ENCODE peak calls at places on chromosomes 5 and 9, in nine cellular contexts. A, W, H, I, K, C, S, D and E are unnamed samples.

GRCh38 chr5:5341531-5342292 is 80.8 kb upstream of the ICE1 start:
- DNase-seq in A (peak; percentile 30), W (no peak), H (no peak), I (no peak), K (no peak), C (no peak), S (no peak), D (peak; percentile 45), E (no peak)

GRCh38 chr9:19517202-19517942 is 108.6 kb downstream of the ACER2 start:
- DNase-seq in A (no peak), W (no peak), H (no peak), I (no peak), K (no peak), C (no peak), S (no peak), D (peak; percentile 18), E (no peak)

GRCh38 chr9:14343948-14344547 is 30.1 kb upstream of the NFIB start:
- DNase-seq in A (no peak), W (peak; percentile 33), H (no peak), I (no peak), K (peak; percentile 60), C (no peak), S (no peak), D (no peak), E (peak; percentile 56)

GRCh38 chr5:67494186-67494842 is 297.7 kb upstream of the CD180 start:
- DNase-seq in A (no peak), W (no peak), H (no peak), I (peak; percentile 33), K (no peak), C (no peak), S (no peak), D (no peak), E (peak; percentile 92)

GRCh38 chr5:5326126-5326758 is 96.2 kb upstream of the ICE1 start:
- DNase-seq in A (no peak), W (no peak), H (no peak), I (no peak), K (no peak), C (no peak), S (no peak), D (no peak), E (no peak)

GRCh38 chr9:14080940-14081621 is 232.9 kb downstream of the NFIB start:
- DNase-seq in A (peak; percentile 33), W (no peak), H (no peak), I (no peak), K (no peak), C (no peak), S (no peak), D (peak; percentile 50), E (no peak)

GRCh38 chr5:87404359-87404758 is 8.4 kb downstream of the CCNH start:
- DNase-seq in A (no peak), W (no peak), H (no peak), I (no peak), K (no peak), C (no peak), S (no peak), D (no peak), E (no peak)

GRCh38 chr5:81856948-81857928 is 106.3 kb upstream of the SSBP2 start:
- DNase-seq in A (no peak), W (peak; percentile 39), H (no peak), I (peak; percentile 60), K (peak; percentile 86), C (peak; percentile 74), S (peak; percentile 55), D (peak; percentile 57), E (peak; percentile 70)

GRCh38 chr9:113579270-113580040 is 115.9 kb downstream of the RGS3 start:
- DNase-seq in A (no peak), W (no peak), H (no peak), I (peak; percentile 73), K (peak; percentile 63), C (peak; percentile 63), S (peak; percentile 47), D (no peak), E (no peak)

GRCh38 chr5:133992429-133993151 is 12.2 kb downstream of the VDAC1 start:
- DNase-seq in A (no peak), W (no peak), H (no peak), I (peak; percentile 50), K (peak; percentile 60), C (no peak), S (peak; percentile 36), D (no peak), E (peak; percentile 82)

GRCh38 chr5:172825610-172826204 is 8.3 kb upstream of the ERGIC1 start:
- DNase-seq in A (no peak), W (no peak), H (no peak), I (no peak), K (no peak), C (no peak), S (no peak), D (no peak), E (no peak)

GRCh38 chr9:27447036-27447700 is 76.9 kb upstream of the IFNK start:
- DNase-seq in A (no peak), W (no peak), H (no peak), I (no peak), K (no peak), C (no peak), S (no peak), D (no peak), E (no peak)

GRCh38 chr9:28120241-28121025 is 547.2 kb upstream of the C9orf72 start:
- DNase-seq in A (no peak), W (no peak), H (no peak), I (no peak), K (no peak), C (no peak), S (no peak), D (no peak), E (no peak)

GRCh38 chr9:77667151-77667550 is 19.0 kb upstream of the GNA14 start:
- DNase-seq in A (no peak), W (no peak), H (no peak), I (no peak), K (no peak), C (no peak), S (no peak), D (no peak), E (no peak)

GRCh38 chr5:73039082-73039481 is 81.3 kb upstream of the TMEM171 start:
- DNase-seq in A (no peak), W (no peak), H (no peak), I (no peak), K (no peak), C (no peak), S (no peak), D (peak; percentile 2), E (no peak)

GRCh38 chr9:85723220-85723619 is 18.5 kb downstream of the AGTPBP1 start:
- DNase-seq in A (no peak), W (no peak), H (no peak), I (no peak), K (peak; percentile 22), C (no peak), S (no peak), D (no peak), E (no peak)

GRCh38 chr5:98635631-98636030 is 137.8 kb upstream of the RGMB start:
- DNase-seq in A (no peak), W (peak; percentile 14), H (no peak), I (no peak), K (no peak), C (no peak), S (no peak), D (no peak), E (no peak)

GRCh38 chr9:21589344-21590056 is 107.4 kb upstream of the IFNE start:
- DNase-seq in A (no peak), W (peak; percentile 75), H (no peak), I (no peak), K (no peak), C (no peak), S (no peak), D (no peak), E (no peak)

GRCh38 chr5:59326551-59326950 is 567.0 kb downstream of the PDE4D start:
- DNase-seq in A (peak; percentile 25), W (no peak), H (no peak), I (no peak), K (no peak), C (no peak), S (no peak), D (no peak), E (no peak)
- TF ChIP-seq CTCF in A (no peak), W (no peak), H (no peak), I (no peak), K (no peak), C (no peak), S (no peak), D (no peak), E (no peak)

GRCh38 chr9:121732383-121732782 is 80.9 kb downstream of the DAB2IP start:
- DNase-seq in A (no peak), W (no peak), H (no peak), I (no peak), K (no peak), C (no peak), S (no peak), D (no peak), E (no peak)

GRCh38 chr9:121734465-121734864 is 83.0 kb downstream of the DAB2IP start:
- DNase-seq in A (no peak), W (no peak), H (no peak), I (no peak), K (no peak), C (no peak), S (no peak), D (no peak), E (no peak)

GRCh38 chr9:121731919-121732318 is 80.5 kb downstream of the DAB2IP start:
- DNase-seq in A (no peak), W (no peak), H (no peak), I (no peak), K (no peak), C (no peak), S (no peak), D (no peak), E (no peak)

GRCh38 chr9:121731090-121731489 is 79.7 kb downstream of the DAB2IP start:
- DNase-seq in A (no peak), W (no peak), H (no peak), I (no peak), K (no peak), C (no peak), S (no peak), D (no peak), E (no peak)

GRCh38 chr9:121732886-121733285 is 81.5 kb downstream of the DAB2IP start:
- DNase-seq in A (no peak), W (no peak), H (no peak), I (no peak), K (no peak), C (no peak), S (no peak), D (no peak), E (no peak)
- H3K4me1 ChIP-seq in A (peaks cover 6% of the 10 kb centered on the region), W (peaks cover 31% of the 10 kb centered on the region), H (peaks cover 85% of the 10 kb centered on the region), I (peaks cover 59% of the 10 kb centered on the region), K (peaks cover 95% of the 10 kb centered on the region), C (peaks cover 53% of the 10 kb centered on the region), S (peaks cover 82% of the 10 kb centered on the region), D (no peaks in the 10 kb centered on the region), E (peaks cover 80% of the 10 kb centered on the region)

DNA sequence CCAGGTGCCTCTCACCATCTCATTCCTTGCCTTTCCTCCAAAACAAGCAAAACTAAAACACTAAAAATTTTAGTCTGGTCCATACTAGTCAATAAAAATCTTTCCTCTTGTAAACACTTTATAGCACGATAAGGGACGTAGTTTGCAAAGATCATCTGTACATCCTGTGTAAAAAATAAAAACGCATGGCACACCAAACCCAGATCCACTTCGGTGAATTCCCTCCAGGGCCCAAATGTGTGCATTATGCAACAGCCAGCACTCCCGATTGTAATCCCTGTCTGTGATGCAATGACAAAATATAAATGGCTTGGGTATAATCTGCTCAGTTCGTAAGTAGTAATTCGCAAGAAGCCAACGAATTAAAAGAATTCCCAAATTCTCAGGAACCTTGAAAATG is 1.4 kb downstream of the FAM169A start:
- DNase-seq in A (peak; percentile 6), W (no peak), H (no peak), I (no peak), K (no peak), C (no peak), S (no peak), D (peak; percentile 25), E (no peak)
- H3K27ac ChIP-seq in A (no peak overlapping the region), W (no peak overlapping the region), H (no peak overlapping the region), I (no peak overlapping the region), K (no peak overlapping the region), C (no peak overlapping the region), S (no peak overlapping the region), D (no peak overlapping the region), E (no peak overlapping the region)

GRCh38 chr9:131545003-131545785 is at the start of gene PRRT1B:
- DNase-seq in A (no peak), W (peak; percentile 92), H (no peak), I (peak; percentile 83), K (no peak), C (no peak), S (peak; percentile 94), D (peak; percentile 85), E (no peak)
- TF ChIP-seq CTCF in A (no peak), W (no peak), H (no peak), I (no peak), K (no peak), C (no peak), S (no peak), D (no peak), E (no peak)